ENCODE peak calls at places on chromosomes 2 and 18, in five cellular contexts. K is GM23248, V is mesenchymal stem cell, U is esophagus squamous epithelium, O is ovary. Y is an unnamed sample.

GRCh38 chr2:28080911-28081310 is 190.4 kb downstream of the BABAM2 start:
- DNase-seq in K (peak; percentile 53), U (no peak), O (no peak), V (peak; percentile 73), Y (no peak)

GRCh38 chr18:36942264-36942663 is 113.3 kb downstream of the KIAA1328 start:
- DNase-seq in V (peak; percentile 48), O (no peak), U (no peak), K (peak; percentile 49), Y (no peak)

GRCh38 chr2:140654565-140654964 is 1476.3 kb downstream of the LRP1B start:
- DNase-seq in O (no peak), K (no peak), V (no peak), U (no peak), Y (no peak)

GRCh38 chr2:24201496-24201895 is 26.6 kb downstream of the FAM228A start:
- DNase-seq in U (no peak), V (peak; percentile 7), K (peak; percentile 14), O (no peak), Y (no peak)

GRCh38 chr18:74826560-74826959 is 228.9 kb downstream of the ZNF407 start:
- DNase-seq in U (no peak), K (no peak), V (no peak), O (no peak), Y (no peak)

GRCh38 chr2:100179806-100180205 is 37.4 kb upstream of the AFF3 start:
- DNase-seq in V (no peak), K (no peak), O (no peak), U (no peak), Y (no peak)

GRCh38 chr2:160390544-160391258 is 102.9 kb downstream of the RBMS1 start:
- DNase-seq in U (no peak), O (no peak), K (peak; percentile 77), V (no peak), Y (no peak)

GRCh38 chr18:32576296-32576916 is 105.7 kb upstream of the GAREM1 start:
- DNase-seq in U (no peak), O (no peak), V (peak; percentile 46), K (peak; percentile 12), Y (no peak)

GRCh38 chr2:101354910-101355309 is 32.4 kb downstream of the CREG2 start:
- DNase-seq in O (no peak), K (no peak), U (no peak), V (no peak), Y (no peak)

GRCh38 chr18:59263566-59264135 is 9.6 kb downstream of the RAX start:
- DNase-seq in V (no peak), K (no peak), U (no peak), O (no peak), Y (no peak)

DNA sequence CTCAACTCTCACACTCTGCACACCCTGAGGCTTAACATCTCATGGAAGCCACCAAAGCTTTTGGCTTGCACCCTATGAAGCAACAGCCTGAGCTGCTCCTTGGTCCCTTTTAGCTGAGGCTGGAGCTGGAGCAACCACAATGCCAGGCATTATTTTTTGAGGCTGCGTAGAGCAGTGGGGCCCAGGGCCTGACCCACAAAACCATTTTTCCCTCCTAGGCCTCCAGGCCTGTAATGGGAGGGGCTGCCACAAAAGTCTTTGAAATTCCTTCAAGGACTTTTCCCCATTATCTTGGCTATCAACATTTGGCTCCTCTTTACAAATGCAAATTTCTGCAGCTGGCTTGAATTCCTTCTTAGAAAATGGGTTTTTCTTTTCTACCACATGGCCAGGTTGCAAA is 39.8 kb downstream of the CTNNA2 start:
- DNase-seq in K (no peak), O (no peak), U (no peak), V (no peak), Y (no peak)
- H3K9me3 ChIP-seq in K (no peaks in the 10 kb centered on the region), O (no peaks in the 10 kb centered on the region), U (no peaks in the 10 kb centered on the region), V (peaks cover 75% of the 10 kb centered on the region), Y (no peaks in the 10 kb centered on the region)

DNA sequence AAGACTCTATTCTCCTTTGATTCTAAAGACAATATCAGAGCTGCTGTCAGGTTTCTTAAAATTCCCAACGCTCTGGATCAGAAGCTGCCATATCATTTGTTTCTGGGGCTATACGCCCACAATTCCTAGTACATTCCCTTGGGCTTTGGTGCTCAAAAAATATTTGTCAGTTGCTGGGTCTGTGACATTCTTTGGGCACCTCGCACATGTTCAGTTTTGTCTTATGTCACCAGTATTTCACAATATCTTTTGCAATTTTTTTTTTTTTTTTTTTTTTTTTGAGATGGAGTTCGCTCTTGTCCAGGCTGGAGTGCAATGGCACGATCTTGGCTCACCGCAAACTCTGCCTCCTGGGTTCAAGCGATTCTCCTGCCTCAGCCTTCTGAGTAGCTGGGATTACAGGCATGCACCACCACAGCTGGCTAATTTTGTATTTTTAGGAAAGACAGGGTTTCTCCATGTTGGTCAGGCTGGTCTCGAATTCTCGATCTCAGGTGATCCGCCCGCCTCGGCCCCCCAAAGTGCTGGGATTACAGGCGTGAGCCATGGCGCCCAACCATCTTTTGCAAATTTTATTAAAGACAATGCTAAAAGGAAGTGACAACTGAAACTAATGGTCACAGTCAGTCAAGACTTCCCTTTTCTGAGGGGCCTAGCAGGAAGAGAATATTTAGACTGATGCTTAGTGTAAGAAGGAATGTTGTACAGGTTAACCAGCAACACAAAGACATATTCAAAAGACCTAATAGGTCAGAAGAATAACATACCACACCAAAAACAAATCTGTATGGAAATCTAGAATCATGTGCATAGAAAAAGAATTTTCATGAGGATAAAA is 6.8 kb downstream of the ZNF397 start:
- DNase-seq in V (no peak), K (peak; percentile 6), O (no peak), U (no peak), Y (no peak)
- H3K9me3 ChIP-seq in V (peaks cover 95% of the 10 kb centered on the region), K (peaks cover 7% of the 10 kb centered on the region), O (no peaks in the 10 kb centered on the region), U (no peaks in the 10 kb centered on the region), Y (peaks cover 2% of the 10 kb centered on the region)

DNA sequence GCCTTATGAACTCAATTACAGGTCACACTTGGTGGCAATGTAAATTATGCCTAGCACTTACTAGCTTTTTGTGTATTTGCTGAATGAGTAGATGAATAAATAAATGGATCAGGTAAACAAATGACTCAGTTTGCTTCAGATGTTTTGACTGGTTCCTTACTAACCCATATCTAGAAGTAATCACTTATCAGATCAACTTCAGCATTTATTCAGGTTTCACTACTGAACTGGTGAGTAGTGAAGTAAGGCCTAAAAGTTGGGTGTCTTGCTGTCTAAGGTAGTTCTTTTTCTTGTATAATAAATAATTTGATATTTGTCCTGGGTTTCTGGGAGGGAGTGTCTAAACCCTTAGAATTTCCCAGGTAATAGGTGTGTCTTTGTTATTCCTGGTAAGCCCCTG is 205.0 kb downstream of the UXS1 start:
- DNase-seq in V (no peak), U (no peak), K (no peak), O (no peak), Y (no peak)
- H3K9me3 ChIP-seq in V (peaks cover 46% of the 10 kb centered on the region), U (no peaks in the 10 kb centered on the region), K (no peaks in the 10 kb centered on the region), O (no peaks in the 10 kb centered on the region), Y (peaks cover 5% of the 10 kb centered on the region)

GRCh38 chr2:120922571-120923332 is 187.1 kb downstream of the GLI2 start:
- DNase-seq in V (no peak), U (no peak), O (no peak), K (no peak), Y (no peak)

GRCh38 chr2:120926463-120927165 is 190.9 kb downstream of the GLI2 start:
- DNase-seq in O (peak; percentile 15), U (no peak), V (peak; percentile 60), K (no peak), Y (no peak)

GRCh38 chr2:120921457-120921856 is 185.8 kb downstream of the GLI2 start:
- DNase-seq in K (no peak), V (no peak), O (no peak), U (no peak), Y (no peak)

GRCh38 chr2:120923426-120923825 is 187.8 kb downstream of the GLI2 start:
- DNase-seq in K (no peak), O (no peak), V (no peak), U (no peak), Y (no peak)

DNA sequence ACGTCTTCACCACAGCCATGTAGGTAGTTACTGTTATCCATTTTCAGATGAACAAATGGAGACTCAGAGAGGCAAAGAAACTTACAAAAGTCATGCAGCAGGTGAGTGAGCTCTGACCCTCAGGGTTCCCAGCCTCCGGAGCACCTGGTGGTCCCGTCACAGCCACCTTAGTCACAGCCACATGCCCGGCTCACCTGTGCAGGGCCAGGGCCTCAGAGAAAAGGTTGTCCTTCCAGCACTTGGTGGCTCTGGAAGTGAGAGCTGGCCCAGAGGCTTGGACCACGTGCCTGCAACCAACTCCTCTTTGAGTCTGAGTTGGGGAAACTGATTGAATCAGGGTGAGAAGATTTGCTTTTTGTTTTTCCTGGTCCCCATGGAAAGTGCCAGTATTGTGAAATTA is 189.3 kb downstream of the GLI2 start:
- DNase-seq in U (no peak), O (no peak), K (no peak), V (no peak), Y (no peak)
- H3K9me3 ChIP-seq in U (no peaks in the 10 kb centered on the region), O (no peaks in the 10 kb centered on the region), K (no peaks in the 10 kb centered on the region), V (no peaks in the 10 kb centered on the region), Y (no peaks in the 10 kb centered on the region)

GRCh38 chr18:78828131-78828530 is 151.5 kb upstream of the SALL3 start:
- DNase-seq in U (no peak), V (no peak), K (no peak), O (no peak), Y (no peak)

GRCh38 chr18:78831603-78832002 is 148.0 kb upstream of the SALL3 start:
- DNase-seq in V (no peak), K (no peak), O (no peak), U (no peak), Y (no peak)

GRCh38 chr18:78830826-78831225 is 148.8 kb upstream of the SALL3 start:
- DNase-seq in K (no peak), U (no peak), O (no peak), V (no peak), Y (no peak)

GRCh38 chr18:78827141-78827540 is 152.5 kb upstream of the SALL3 start:
- DNase-seq in K (no peak), U (no peak), O (no peak), V (no peak), Y (no peak)

DNA sequence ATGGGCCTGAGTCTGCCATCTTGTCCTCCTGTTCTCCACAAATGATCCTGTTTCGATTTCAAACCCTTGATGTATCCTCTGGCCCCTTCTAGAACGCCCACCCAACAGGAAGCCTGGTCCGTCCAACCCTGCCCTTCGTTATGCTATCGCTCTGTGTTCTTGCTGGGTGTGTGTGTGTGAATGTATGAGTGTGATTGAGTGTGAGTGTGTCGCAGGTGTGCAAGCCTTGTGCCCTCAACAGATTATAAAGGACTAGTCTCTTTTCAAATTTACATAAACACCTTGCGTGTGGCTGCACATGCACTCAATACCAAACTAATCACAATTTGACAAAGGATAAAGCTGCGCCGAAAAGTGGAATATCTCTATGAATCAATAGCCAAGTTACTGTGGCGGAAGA is 149.5 kb upstream of the SALL3 start:
- DNase-seq in V (no peak), O (no peak), K (no peak), U (no peak), Y (no peak)
- H3K9me3 ChIP-seq in V (no peaks in the 10 kb centered on the region), O (no peaks in the 10 kb centered on the region), K (no peaks in the 10 kb centered on the region), U (no peaks in the 10 kb centered on the region), Y (no peaks in the 10 kb centered on the region)

DNA sequence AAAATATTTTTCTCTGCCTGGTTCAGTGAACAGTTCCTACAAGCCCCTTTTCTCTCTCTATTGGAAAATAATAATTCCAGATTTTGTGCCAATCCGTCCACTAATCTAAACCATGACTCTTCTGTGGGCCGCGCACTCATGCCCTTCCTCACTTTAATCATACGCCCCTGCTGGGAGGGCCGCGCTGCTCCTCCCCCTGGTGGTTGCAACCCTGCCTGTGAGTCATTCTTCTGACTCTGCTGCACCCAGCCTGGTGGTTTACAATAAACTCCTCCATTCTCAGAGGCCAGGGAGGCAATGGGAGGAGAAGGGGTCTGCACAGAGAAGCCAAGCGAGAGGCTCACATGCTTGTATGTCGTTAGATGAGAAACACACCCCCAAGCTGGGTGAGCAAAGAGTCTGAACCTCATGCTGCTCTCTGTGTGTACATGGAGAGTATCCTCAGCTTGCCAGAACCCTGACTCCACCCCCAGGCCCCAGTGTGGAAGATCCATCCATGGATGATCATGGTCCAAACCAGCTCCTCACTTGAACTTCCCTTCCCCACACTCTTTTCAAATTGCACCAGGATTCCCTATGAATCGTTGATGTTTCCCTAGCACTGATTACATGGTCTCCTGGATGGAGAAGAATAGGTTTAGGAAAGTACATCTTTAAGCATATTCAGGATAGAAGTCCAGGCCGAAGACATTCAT is 228.9 kb downstream of the ANKRD30B start:
- DNase-seq in U (no peak), O (no peak), K (peak; percentile 38), V (no peak), Y (no peak)
- H3K9me3 ChIP-seq in U (no peaks in the 10 kb centered on the region), O (no peaks in the 10 kb centered on the region), K (no peaks in the 10 kb centered on the region), V (no peaks in the 10 kb centered on the region), Y (no peaks in the 10 kb centered on the region)